ENCODE peak calls at places on chromosomes 1 and 21, in seven cellular contexts. Q is progenitor cell of endocrine pancreas; V is A549; B is AG04450; W is Caco-2; U is CD4-positive, alpha-beta T cell; M is fibroblast of lung. D is an unnamed sample.

GRCh38 chr1:210259496-210259895 is 26.9 kb downstream of the SERTAD4 start:
- DNase-seq in V (no peak), M (peak), W (no peak), Q (no peak), U (no peak), B (peak), D (no peak)

GRCh38 chr1:97412155-97412554 is 508.7 kb downstream of the DPYD start:
- DNase-seq in W (no peak), U (no peak), M (peak), Q (no peak), B (no peak), V (no peak), D (no peak)

GRCh38 chr1:7719468-7720104 is 51.5 kb upstream of the VAMP3 start:
- DNase-seq in W (no peak), Q (no peak), U (no peak), B (no peak), V (no peak), M (no peak), D (no peak)

GRCh38 chr21:22456241-22456640 is 1458.0 kb downstream of the NCAM2 start:
- DNase-seq in Q (no peak), M (no peak), B (no peak), U (no peak), V (no peak), W (no peak), D (no peak)

GRCh38 chr1:41357451-41358151 is 3.6 kb upstream of the FOXO6 start:
- DNase-seq in Q (no peak), B (no peak), U (no peak), W (no peak), V (no peak), M (peak), D (no peak)

GRCh38 chr1:201062511-201063189 is 39.1 kb upstream of the KIF21B start:
- DNase-seq in B (no peak), Q (no peak), V (no peak), W (no peak), M (no peak), U (no peak), D (no peak)

GRCh38 chr1:199688774-199689173 is 338.7 kb upstream of the NR5A2 start:
- DNase-seq in U (no peak), W (no peak), B (no peak), V (no peak), M (no peak), Q (no peak), D (no peak)

GRCh38 chr21:45317401-45318145 is 29.9 kb upstream of the POFUT2 start:
- DNase-seq in V (no peak), U (no peak), W (peak), Q (no peak), B (peak), M (peak), D (no peak)

GRCh38 chr1:24382165-24382577 is 31.4 kb downstream of the STPG1 start:
- DNase-seq in V (no peak), M (no peak), B (no peak), U (no peak), Q (no peak), W (no peak), D (no peak)

GRCh38 chr21:39610705-39611104 is 2.0 kb upstream of the B3GALT5 start:
- DNase-seq in V (no peak), W (no peak), U (no peak), B (no peak), M (peak), Q (no peak), D (no peak)

GRCh38 chr1:27402349-27402754 is 9.9 kb downstream of the GPR3 start:
- DNase-seq in Q (no peak), M (peak), V (no peak), B (no peak), W (no peak), U (no peak), D (peak)

GRCh38 chr1:52368383-52369172 is 2.6 kb upstream of the CC2D1B start:
- DNase-seq in M (peak), Q (peak), U (peak), V (peak), B (no peak), W (peak), D (no peak)

GRCh38 chr1:68232354-68233148 is at the start of gene WLS:
- DNase-seq in W (peak), V (peak), M (peak), U (no peak), B (peak), Q (peak), D (peak)

GRCh38 chr1:218983848-218984247 is 189.8 kb upstream of the LYPLAL1 start:
- DNase-seq in W (no peak), V (no peak), B (no peak), M (no peak), U (no peak), Q (no peak), D (no peak)

GRCh38 chr1:25442178-25442577 is 11.5 kb downstream of the MACO1 start:
- DNase-seq in Q (no peak), B (no peak), U (no peak), M (peak), W (no peak), V (no peak), D (no peak)

GRCh38 chr1:235650341-235651169 is 971 bp upstream of the GNG4 start:
- DNase-seq in B (no peak), U (no peak), M (no peak), W (peak), Q (peak), V (no peak), D (no peak)

GRCh38 chr1:235649722-235650163 is at the start of gene GNG4:
- DNase-seq in U (peak), Q (peak), V (no peak), B (no peak), W (no peak), M (no peak), D (no peak)

GRCh38 chr1:235648954-235649721 is 446 bp downstream of the GNG4 start:
- DNase-seq in Q (peak), W (peak), B (no peak), M (peak), U (peak), V (no peak), D (peak)

GRCh38 chr1:235652364-235652763 is 2.8 kb upstream of the GNG4 start:
- DNase-seq in B (no peak), M (no peak), U (no peak), W (no peak), Q (no peak), V (no peak), D (no peak)

GRCh38 chr1:235651170-235651806 is 1.7 kb upstream of the GNG4 start:
- DNase-seq in W (no peak), B (no peak), U (no peak), V (no peak), Q (no peak), M (no peak), D (no peak)
- TF ChIP-seq CTCF in W (no peak), B (no peak), U (no peak), V (no peak), Q (no peak), M (no peak), D (no peak)

DNA sequence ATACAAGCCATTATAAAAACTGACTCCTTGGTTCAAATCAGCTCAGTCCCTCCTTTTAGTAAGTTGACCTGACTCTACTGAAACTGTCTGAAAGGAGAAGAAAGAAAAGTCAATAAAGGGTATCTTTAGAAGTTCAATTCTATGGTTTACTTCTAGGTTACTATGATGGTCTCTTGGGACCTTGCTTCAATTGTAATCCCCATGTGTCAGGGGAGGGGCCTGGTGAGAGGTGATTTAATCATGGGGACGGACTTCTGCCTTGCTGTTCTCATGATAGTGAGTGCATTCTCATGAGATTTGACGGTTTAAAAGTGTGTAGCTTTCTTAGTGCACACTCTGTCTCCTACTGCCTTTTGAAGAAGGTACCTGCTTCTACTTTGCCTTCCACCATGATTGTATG is 31.7 kb upstream of the FNBP1L start:
- DNase-seq in U (no peak), V (no peak), M (no peak), Q (no peak), B (no peak), W (no peak), D (no peak)
- TF ChIP-seq CTCF in U (no peak), V (no peak), M (no peak), Q (no peak), B (no peak), W (no peak), D (no peak)

DNA sequence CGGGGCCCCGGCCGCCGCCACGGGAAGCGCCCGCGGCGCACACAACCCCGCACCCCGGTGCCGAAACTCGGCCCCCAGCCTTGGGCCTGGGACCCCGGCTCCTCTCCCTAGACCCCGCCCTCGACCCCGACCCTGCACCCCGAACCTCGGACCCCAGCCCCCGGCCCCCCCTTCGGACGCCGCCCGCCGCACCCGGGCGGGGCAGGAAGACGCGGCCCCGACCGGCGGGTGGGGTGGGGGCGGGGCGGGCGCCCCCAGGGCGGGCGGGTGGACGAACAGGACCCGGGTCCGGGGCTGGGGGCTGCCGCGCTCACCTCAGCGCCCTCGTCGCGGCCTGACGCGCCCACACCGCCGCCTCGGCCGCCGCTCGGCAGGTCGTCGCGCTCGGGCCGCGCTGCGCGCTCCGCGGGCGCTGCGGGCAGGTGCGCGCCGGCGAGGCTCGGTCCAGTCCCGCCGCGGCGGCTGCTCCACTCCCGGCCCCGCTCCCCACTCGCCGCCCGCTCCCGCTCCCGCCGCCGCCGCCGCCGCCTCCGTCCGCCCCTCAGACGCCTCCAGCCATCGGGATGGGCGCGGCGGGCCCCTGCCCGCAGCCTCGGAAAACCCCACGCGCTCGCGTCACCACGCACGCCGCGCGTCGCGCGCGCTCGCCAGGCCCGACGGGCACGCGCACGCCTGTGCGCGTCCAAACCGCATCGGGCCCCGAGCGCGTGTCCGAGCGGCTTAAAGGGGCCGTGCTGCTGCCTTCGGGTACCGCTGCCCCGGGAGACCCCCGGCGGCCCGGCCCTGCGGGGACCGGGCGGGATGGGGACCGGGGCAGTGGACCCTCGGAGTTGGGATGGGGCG is at the start of gene GNB1:
- DNase-seq in W (peak), Q (peak), M (peak), B (peak), V (peak), U (peak), D (peak)
- TF ChIP-seq CTCF in W (no peak), Q (no peak), M (no peak), B (no peak), V (no peak), U (no peak), D (no peak)

GRCh38 chr1:177927021-177927596 is 42.7 kb downstream of the SEC16B start:
- DNase-seq in B (peak), V (no peak), Q (no peak), W (no peak), U (no peak), M (peak), D (no peak)

GRCh38 chr1:177932123-177932522 is 37.7 kb downstream of the SEC16B start:
- DNase-seq in W (no peak), V (no peak), B (no peak), Q (no peak), M (no peak), U (no peak), D (no peak)

GRCh38 chr1:177926201-177926600 is 43.7 kb downstream of the SEC16B start:
- DNase-seq in Q (no peak), U (no peak), B (no peak), V (no peak), M (peak), W (no peak), D (no peak)

GRCh38 chr1:177925006-177925405 is 44.9 kb downstream of the SEC16B start:
- DNase-seq in V (no peak), B (peak), M (peak), W (no peak), Q (no peak), U (no peak), D (no peak)

DNA sequence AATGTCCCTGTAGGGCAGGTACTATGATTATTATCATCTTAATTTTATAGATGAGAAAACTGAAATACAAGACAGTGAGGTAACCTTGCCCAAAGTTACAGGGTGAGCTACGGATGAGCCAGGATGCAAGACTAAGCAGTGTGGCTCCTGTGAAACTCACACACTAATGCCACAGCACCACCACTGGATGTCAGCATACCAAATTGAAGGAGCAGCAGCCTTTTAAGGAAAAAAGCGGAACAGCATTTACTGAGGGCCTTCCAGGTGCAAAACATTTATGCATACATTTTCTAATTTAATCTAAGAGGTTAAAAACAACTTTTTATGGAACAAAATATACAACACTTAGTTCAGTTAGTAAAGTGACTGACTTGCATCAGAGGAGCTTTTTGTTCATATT is 41.7 kb downstream of the SEC16B start:
- DNase-seq in U (no peak), B (no peak), V (no peak), W (no peak), Q (no peak), M (peak), D (no peak)
- TF ChIP-seq CTCF in U (no peak), B (peak), V (no peak), W (no peak), Q (peak), M (peak), D (no peak)

GRCh38 chr1:16128338-16128741 is 27.5 kb downstream of the EPHA2 start:
- DNase-seq in Q (no peak), U (no peak), B (no peak), W (no peak), V (no peak), M (no peak), D (no peak)
- TF ChIP-seq CTCF in Q (no peak), U (no peak), B (no peak), W (no peak), V (no peak), M (no peak), D (no peak)

GRCh38 chr1:164515221-164515620 is 43.8 kb upstream of the PBX1 start:
- DNase-seq in U (no peak), Q (no peak), W (no peak), V (no peak), M (no peak), B (no peak), D (no peak)

GRCh38 chr1:164515932-164516331 is 43.1 kb upstream of the PBX1 start:
- DNase-seq in M (peak), Q (no peak), B (no peak), W (no peak), V (no peak), U (no peak), D (no peak)

GRCh38 chr1:164504699-164505098 is 54.3 kb upstream of the PBX1 start:
- DNase-seq in U (no peak), W (no peak), V (no peak), M (peak), Q (no peak), B (no peak), D (no peak)

DNA sequence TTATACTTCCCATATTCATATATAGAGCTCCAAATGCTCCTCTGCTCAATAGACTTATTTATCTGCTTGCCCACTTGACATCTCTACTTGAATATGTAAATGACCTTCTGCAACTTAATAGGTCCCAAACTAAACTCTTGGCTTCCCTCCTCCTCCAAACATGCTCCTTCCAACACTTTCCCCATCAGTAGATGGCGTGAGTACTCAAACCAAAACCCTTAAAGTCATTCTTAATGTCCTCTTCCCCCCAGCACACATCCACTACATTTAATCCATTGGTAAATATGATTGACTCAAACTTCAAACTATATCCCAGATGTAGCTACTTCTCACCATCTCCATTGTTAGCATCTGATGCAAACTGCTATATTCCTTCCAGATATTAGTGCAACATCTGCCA is 48.5 kb upstream of the PBX1 start:
- DNase-seq in U (no peak), B (no peak), M (peak), W (no peak), Q (no peak), V (no peak), D (no peak)
- TF ChIP-seq CTCF in U (no peak), B (peak), M (peak), W (no peak), Q (no peak), V (no peak), D (no peak)

GRCh38 chr1:236561976-236562375 is 38.2 kb downstream of the LGALS8 start:
- DNase-seq in M (no peak), W (no peak), Q (no peak), V (no peak), U (no peak), B (no peak), D (no peak)

GRCh38 chr1:236556606-236557005 is 32.8 kb downstream of the LGALS8 start:
- DNase-seq in M (no peak), W (no peak), U (no peak), V (no peak), B (no peak), Q (no peak), D (no peak)

GRCh38 chr1:236558069-236558468 is 34.3 kb downstream of the LGALS8 start:
- DNase-seq in M (no peak), Q (no peak), B (no peak), V (no peak), U (no peak), W (no peak), D (no peak)

GRCh38 chr1:236565530-236565929 is 38.8 kb downstream of the HEATR1 start:
- DNase-seq in B (no peak), Q (no peak), M (peak), W (no peak), V (no peak), U (no peak), D (no peak)

GRCh38 chr1:236560213-236560771 is 36.5 kb downstream of the LGALS8 start:
- DNase-seq in W (no peak), V (no peak), U (no peak), M (no peak), Q (no peak), B (no peak), D (no peak)
- TF ChIP-seq CTCF in W (no peak), V (peak), U (no peak), M (no peak), Q (no peak), B (no peak), D (no peak)

GRCh38 chr1:235933483-235934116 is 66.9 kb upstream of the LYST start:
- DNase-seq in B (no peak), M (no peak), U (no peak), Q (no peak), W (no peak), V (peak), D (no peak)
- TF ChIP-seq CTCF in B (no peak), M (no peak), U (no peak), Q (no peak), W (no peak), V (no peak), D (peak)

GRCh38 chr1:179996099-179996498 is 41.5 kb downstream of the CEP350 start:
- DNase-seq in W (no peak), M (no peak), V (no peak), U (no peak), B (no peak), Q (no peak), D (no peak)
- TF ChIP-seq CTCF in W (no peak), M (no peak), V (no peak), U (no peak), B (no peak), Q (no peak), D (no peak)

DNA sequence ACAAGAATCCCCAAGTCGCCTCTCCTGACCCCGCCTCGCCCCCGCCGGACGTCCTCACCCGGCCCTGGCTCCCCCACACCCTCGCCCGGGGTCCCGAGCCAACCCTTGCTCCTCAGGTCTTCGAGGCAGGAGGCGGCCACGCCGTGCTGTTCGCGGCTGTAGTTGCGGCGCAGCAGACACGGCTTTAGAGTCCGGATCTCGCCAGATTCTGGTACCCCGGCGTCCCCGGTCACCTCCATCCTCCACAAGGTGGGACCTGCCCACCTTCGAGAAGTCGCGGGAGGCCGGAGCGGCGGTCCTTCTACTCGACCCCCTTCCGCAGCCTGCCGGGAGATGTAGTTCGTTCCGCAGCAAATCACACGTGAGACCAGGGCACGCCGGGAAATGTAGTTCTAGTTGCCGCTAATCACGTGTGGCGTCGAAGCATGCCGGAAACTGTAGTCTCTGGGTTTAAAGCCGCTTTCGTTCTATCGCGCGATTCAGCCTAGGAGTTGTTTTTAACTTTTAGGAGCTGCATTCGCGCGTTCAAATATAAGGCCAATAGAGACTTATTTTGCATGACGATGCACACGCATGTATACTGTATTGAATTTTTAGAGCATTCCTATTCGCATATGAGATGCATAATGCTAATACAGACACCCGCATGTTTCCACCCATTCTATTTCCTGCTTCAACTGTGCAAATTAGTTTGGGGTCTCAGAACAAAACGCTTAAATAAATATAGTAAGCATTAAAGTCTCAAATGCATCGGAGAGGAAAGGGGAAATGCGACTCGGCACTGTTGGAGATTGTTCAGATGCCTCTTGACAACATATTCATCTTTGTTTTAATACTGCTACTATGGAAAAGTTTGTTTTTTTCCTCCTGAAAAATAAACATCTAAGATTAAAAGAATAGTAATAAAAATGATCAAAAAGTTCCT is at the start of gene DFFA:
- DNase-seq in Q (peak), B (peak), V (peak), U (peak), M (peak), W (peak), D (peak)
- TF ChIP-seq CTCF in Q (no peak), B (no peak), V (no peak), U (no peak), M (no peak), W (no peak), D (no peak)